ENCODE peak calls at places on chromosomes 13 and 19, in four cellular contexts. D, W, R and C are unnamed samples.

GRCh38 chr19:14555918-14556661 is 15.8 kb downstream of the NDUFB7 start:
- DNase-seq in D (no peak), W (no peak), R (no peak), C (no peak)

GRCh38 chr13:98478134-98479129 is 98.5 kb downstream of the STK24 start:
- DNase-seq in D (peak), W (no peak), R (no peak), C (no peak)

GRCh38 chr19:50821248-50821612 is 2.4 kb downstream of the KLK1 start:
- DNase-seq in D (no peak), W (no peak), R (no peak), C (no peak)

GRCh38 chr19:588758-589692 is 656 bp upstream of the HCN2 start:
- DNase-seq in D (no peak), W (peak), R (no peak), C (no peak)

GRCh38 chr19:43450545-43450997 is 14.8 kb downstream of the LYPD3 start:
- DNase-seq in D (no peak), W (no peak), R (no peak), C (no peak)

GRCh38 chr13:80307401-80307987 is 33.4 kb downstream of the SPRY2 start:
- DNase-seq in D (no peak), W (no peak), R (no peak), C (no peak)

GRCh38 chr13:110371550-110372465 is 64.7 kb downstream of the COL4A2 start:
- DNase-seq in D (no peak), W (peak), R (no peak), C (no peak)

GRCh38 chr13:76745246-76746200 is 140.7 kb downstream of the KCTD12 start:
- DNase-seq in D (no peak), W (no peak), R (no peak), C (no peak)

GRCh38 chr13:34913040-34913439 is 29.0 kb upstream of the NBEA start:
- DNase-seq in D (no peak), W (peak), R (peak), C (no peak)

GRCh38 chr13:98312606-98313005 is 135.5 kb upstream of the RNF113B start:
- DNase-seq in D (no peak), W (no peak), R (no peak), C (no peak)

GRCh38 chr19:53102701-53103140 is 501 bp downstream of the ZNF160 start:
- DNase-seq in D (peak), W (peak), R (no peak), C (no peak)

GRCh38 chr13:51619614-51620013 is 35.4 kb downstream of the WDFY2 start:
- DNase-seq in D (no peak), W (no peak), R (no peak), C (no peak)

GRCh38 chr13:49240017-49240416 is 7.7 kb upstream of the CDADC1 start:
- DNase-seq in D (no peak), W (peak), R (no peak), C (peak)

GRCh38 chr13:66875264-66875663 is 354.9 kb downstream of the PCDH9 start:
- DNase-seq in D (no peak), W (no peak), R (no peak), C (no peak)

GRCh38 chr19:51688665-51689571 is 4.2 kb upstream of the SPACA6 start:
- DNase-seq in D (peak), W (peak), R (peak), C (peak)

GRCh38 chr19:1324792-1325567 is 39.3 kb downstream of the EFNA2 start:
- DNase-seq in D (peak), W (peak), R (no peak), C (peak)

GRCh38 chr19:4049432-4049831 is 17.3 kb downstream of the ZBTB7A start:
- DNase-seq in D (no peak), W (no peak), R (no peak), C (no peak)

GRCh38 chr13:80177327-80177726 is 163.6 kb downstream of the SPRY2 start:
- DNase-seq in D (no peak), W (no peak), R (no peak), C (no peak)

GRCh38 chr19:33678796-33679195 is 57.0 kb downstream of the CHST8 start:
- DNase-seq in D (no peak), W (no peak), R (no peak), C (no peak)

GRCh38 chr13:24693862-24694471 is 13.8 kb downstream of the ATP12A start:
- DNase-seq in D (peak), W (peak), R (peak), C (peak)

GRCh38 chr19:17076539-17076919 is 952 bp downstream of the MYO9B start:
- DNase-seq in D (no peak), W (no peak), R (no peak), C (no peak)

GRCh38 chr19:24099829-24100228 is 12.8 kb downstream of the ZNF254 start:
- DNase-seq in D (no peak), W (no peak), R (no peak), C (no peak)

GRCh38 chr19:33948651-33949335 is 152.1 kb downstream of the KCTD15 start:
- DNase-seq in D (no peak), W (no peak), R (peak), C (no peak)

GRCh38 chr19:40264314-40265054 is 20.7 kb downstream of the AKT2 start:
- DNase-seq in D (no peak), W (no peak), R (no peak), C (no peak)

GRCh38 chr13:41458939-41459753 is 1.8 kb downstream of the RGCC start:
- DNase-seq in D (peak), W (peak), R (peak), C (peak)

GRCh38 chr13:101624210-101624922 is 171.9 kb downstream of the ITGBL1 start:
- DNase-seq in D (no peak), W (no peak), R (no peak), C (no peak)

GRCh38 chr13:50283017-50283416 is 267.8 kb downstream of the KCNRG start:
- DNase-seq in D (no peak), W (no peak), R (no peak), C (peak)

GRCh38 chr19:55383789-55384575 is at the start of gene TMEM238:
- DNase-seq in D (peak), W (peak), R (peak), C (no peak)
- TF ChIP-seq PHF8 in D (peak), W (no peak), R (peak), C (no peak)

GRCh38 chr19:46739290-46739771 is 6.5 kb upstream of the FKRP start:
- DNase-seq in D (no peak), W (no peak), R (no peak), C (no peak)
- TF ChIP-seq RNF2 in D (no peak), W (no peak), R (no peak), C (no peak)

DNA sequence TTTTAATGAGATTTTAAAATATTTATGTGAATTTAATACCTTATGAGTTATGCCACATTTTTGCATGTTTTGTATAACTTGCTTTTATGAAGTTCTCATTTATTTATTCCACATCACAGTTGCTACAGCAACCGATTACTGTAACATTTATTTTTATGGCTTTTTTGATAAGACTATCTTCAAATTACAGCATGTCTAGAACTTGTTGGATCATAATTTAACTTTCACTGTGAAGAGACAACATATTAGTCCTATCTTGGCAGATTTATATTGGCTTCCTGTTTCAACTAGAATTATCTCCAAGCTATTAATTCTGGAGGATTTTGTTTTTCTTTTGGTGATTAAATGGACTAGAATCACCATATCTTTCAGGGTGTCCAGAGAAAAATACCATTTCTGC is 793.7 kb upstream of the SLITRK5 start:
- DNase-seq in D (no peak), W (no peak), R (no peak), C (no peak)
- TF ChIP-seq PHF8 in D (no peak), W (no peak), R (no peak), C (no peak)

DNA sequence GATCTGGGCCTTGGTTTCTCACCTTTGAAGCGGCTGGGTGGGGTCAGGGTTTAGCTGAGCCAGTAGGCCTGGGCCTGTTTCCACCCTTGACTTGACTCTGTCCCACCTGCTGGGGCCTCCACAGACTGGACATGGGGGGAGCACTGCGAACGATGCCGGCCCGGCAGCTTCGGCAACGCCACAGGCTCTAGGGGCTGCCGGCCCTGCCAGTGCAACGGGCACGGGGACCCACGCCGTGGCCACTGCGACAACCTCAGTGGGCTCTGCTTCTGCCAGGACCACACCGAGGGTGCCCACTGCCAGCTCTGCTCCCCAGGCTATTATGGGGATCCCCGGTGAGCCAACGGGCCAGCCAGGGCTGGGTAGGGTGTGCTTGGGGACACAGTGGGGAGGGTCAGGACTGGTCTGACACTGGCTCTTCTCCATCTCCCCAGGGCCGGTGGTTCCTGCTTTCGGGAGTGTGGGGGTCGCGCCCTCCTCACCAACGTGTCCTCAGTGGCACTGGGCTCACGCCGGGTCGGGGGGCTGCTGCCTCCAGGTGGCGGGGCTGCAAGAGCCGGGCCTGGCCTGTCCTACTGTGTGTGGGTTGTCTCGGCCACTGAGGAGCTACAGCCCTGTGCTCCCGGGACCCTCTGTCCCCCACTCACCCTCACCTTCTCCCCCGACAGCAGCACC is 28.0 kb downstream of the MEGF8 start:
- DNase-seq in D (no peak), W (no peak), R (no peak), C (no peak)
- TF ChIP-seq RNF2 in D (no peak), W (no peak), R (no peak), C (no peak)

GRCh38 chr13:112053744-112054615 is 13.0 kb upstream of the SOX1 start:
- DNase-seq in D (no peak), W (no peak), R (peak), C (no peak)
- TF ChIP-seq PHF8 in D (no peak), W (no peak), R (no peak), C (no peak)

GRCh38 chr13:44857061-44857460 is 132.2 kb downstream of the NUFIP1 start:
- DNase-seq in D (no peak), W (no peak), R (no peak), C (no peak)

GRCh38 chr13:44865722-44866484 is 123.4 kb downstream of the NUFIP1 start:
- DNase-seq in D (no peak), W (no peak), R (no peak), C (no peak)

GRCh38 chr13:44855860-44856259 is 133.4 kb downstream of the NUFIP1 start:
- DNase-seq in D (no peak), W (no peak), R (no peak), C (no peak)

GRCh38 chr13:44857736-44858135 is 131.5 kb downstream of the NUFIP1 start:
- DNase-seq in D (no peak), W (no peak), R (no peak), C (no peak)

GRCh38 chr13:44860427-44860826 is 128.8 kb downstream of the NUFIP1 start:
- DNase-seq in D (no peak), W (no peak), R (no peak), C (no peak)
- TF ChIP-seq RNF2 in D (no peak), W (no peak), R (no peak), C (no peak)

GRCh38 chr19:6856749-6857372 is 30.5 kb upstream of the ADGRE1 start:
- DNase-seq in D (no peak), W (no peak), R (no peak), C (no peak)
- TF ChIP-seq PHF8 in D (no peak), W (no peak), R (no peak), C (no peak)

GRCh38 chr13:30846311-30846710 is 59.8 kb upstream of the MEDAG start:
- DNase-seq in D (no peak), W (no peak), R (no peak), C (no peak)

GRCh38 chr13:30846844-30847243 is 59.2 kb upstream of the MEDAG start:
- DNase-seq in D (no peak), W (no peak), R (no peak), C (peak)

GRCh38 chr13:30843548-30843947 is 62.5 kb upstream of the MEDAG start:
- DNase-seq in D (no peak), W (no peak), R (no peak), C (no peak)

GRCh38 chr13:30844548-30845296 is 61.3 kb upstream of the MEDAG start:
- DNase-seq in D (no peak), W (peak), R (no peak), C (no peak)

GRCh38 chr13:30845297-30846214 is 60.5 kb upstream of the MEDAG start:
- DNase-seq in D (no peak), W (no peak), R (no peak), C (peak)
- TF ChIP-seq RNF2 in D (no peak), W (no peak), R (no peak), C (no peak)

DNA sequence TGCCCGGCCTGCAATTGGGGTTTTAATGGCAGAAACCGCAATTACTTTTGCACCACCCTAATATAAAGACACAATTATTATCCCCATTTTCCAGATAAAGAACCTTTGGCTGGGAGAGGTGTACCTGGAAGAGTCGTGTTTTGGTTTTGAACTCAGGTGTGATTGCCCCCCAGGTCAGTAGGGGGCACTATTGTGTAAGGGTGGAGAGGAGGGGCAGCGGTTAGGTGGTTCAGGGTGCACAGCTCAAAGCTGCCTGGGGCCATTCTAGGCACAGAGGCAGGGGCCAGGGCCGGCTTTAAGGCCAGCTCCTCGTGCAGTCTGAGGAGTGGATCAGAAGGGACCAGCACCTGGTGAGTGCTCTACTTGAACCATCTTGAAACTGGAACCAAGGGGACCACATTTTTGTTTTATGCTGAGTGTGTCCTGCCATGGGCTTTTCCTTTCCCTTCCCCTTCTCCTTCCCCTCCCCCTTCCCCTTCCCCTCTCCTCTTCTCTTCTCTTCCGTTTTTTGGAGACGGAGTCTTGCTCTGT is 5.8 kb upstream of the FCGRT start:
- DNase-seq in D (peak), W (peak), R (peak), C (peak)
- TF ChIP-seq PHF8 in D (no peak), W (no peak), R (no peak), C (peak)

GRCh38 chr19:5232798-5233505 is 107.7 kb downstream of the PTPRS start:
- DNase-seq in D (no peak), W (no peak), R (no peak), C (no peak)

GRCh38 chr19:5234412-5234811 is 106.2 kb downstream of the PTPRS start:
- DNase-seq in D (no peak), W (no peak), R (no peak), C (no peak)

GRCh38 chr19:5229778-5230165 is 110.8 kb downstream of the PTPRS start:
- DNase-seq in D (no peak), W (no peak), R (no peak), C (no peak)

GRCh38 chr19:5230730-5231555 is 109.7 kb downstream of the PTPRS start:
- DNase-seq in D (no peak), W (no peak), R (no peak), C (no peak)

DNA sequence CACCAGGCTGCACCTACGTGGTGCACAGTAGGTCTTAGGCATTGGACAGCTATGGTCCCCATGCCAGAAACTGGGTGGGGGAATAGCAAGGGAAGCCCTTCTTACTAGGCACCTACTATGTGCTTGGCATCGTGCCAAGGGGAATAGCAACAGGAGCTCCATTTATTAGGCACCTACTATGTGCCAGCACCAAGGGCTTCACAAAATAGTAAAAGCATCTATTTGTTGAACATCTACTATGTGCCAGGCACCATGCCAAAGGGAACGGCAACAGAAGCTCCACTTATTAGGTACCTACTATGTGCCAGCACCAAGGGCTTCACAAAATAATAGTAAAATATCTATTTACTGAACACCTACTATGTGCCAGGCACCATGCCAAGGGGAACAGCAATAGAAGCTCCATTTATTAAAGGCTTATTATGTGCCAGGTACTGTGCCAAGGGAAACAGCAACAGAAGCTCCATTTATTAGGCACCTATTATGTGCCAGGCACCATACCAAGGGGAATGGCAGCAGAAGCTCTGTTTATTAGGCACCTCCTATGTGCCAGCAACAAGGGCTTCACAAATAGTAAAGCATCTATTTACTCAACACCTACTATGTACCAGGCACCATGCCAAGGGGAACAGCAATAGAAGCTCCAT is 108.6 kb downstream of the PTPRS start:
- DNase-seq in D (no peak), W (no peak), R (no peak), C (no peak)
- TF ChIP-seq RNF2 in D (no peak), W (no peak), R (no peak), C (no peak)